ENCODE peak calls at places on chromosomes 6 and 20, in nine cellular contexts. One of them, this sample, is unnamed.

GRCh38 chr20:13243826-13244376 is 22.8 kb downstream of the ISM1 start:
- DNase-seq in H54: no peak
- DNase-seq in NCI-H748 treated with DMSO at 0.1 percent for 48 hours: no peak
- DNase-seq in SJSA1: no peak
- DNase-seq in AG10803: peak
- DNase-seq in D341Med: no peak
- DNase-seq in germinal center: no peak
- DNase-seq in GM04504: no peak
- DNase-seq in stimulated activated naive B cell treated with anti-CD40 and anti-IgM and Interleukin-4, amounts not matched to agents 10 μg/mL and 1 μg/mL and 100 μg/mL, for 72 hours: no peak
- DNase-seq in this sample: no peak

GRCh38 chr6:103177800-103178199 is 1681.9 kb downstream of the HACE1 start:
- DNase-seq in stimulated activated naive B cell treated with anti-CD40 and anti-IgM and Interleukin-4, amounts not matched to agents 10 μg/mL and 1 μg/mL and 100 μg/mL, for 72 hours: no peak
- DNase-seq in germinal center: no peak
- DNase-seq in AG10803: no peak
- DNase-seq in D341Med: peak
- DNase-seq in GM04504: no peak
- DNase-seq in NCI-H748 treated with DMSO at 0.1 percent for 48 hours: no peak
- DNase-seq in SJSA1: no peak
- DNase-seq in H54: no peak
- DNase-seq in this sample: no peak

GRCh38 chr20:5996765-5997164 is 46.3 kb downstream of the MCM8 start:
- DNase-seq in stimulated activated naive B cell treated with anti-CD40 and anti-IgM and Interleukin-4, amounts not matched to agents 10 μg/mL and 1 μg/mL and 100 μg/mL, for 72 hours: peak
- DNase-seq in SJSA1: no peak
- DNase-seq in NCI-H748 treated with DMSO at 0.1 percent for 48 hours: no peak
- DNase-seq in GM04504: no peak
- DNase-seq in H54: no peak
- DNase-seq in germinal center: peak
- DNase-seq in D341Med: no peak
- DNase-seq in AG10803: no peak
- DNase-seq in this sample: no peak

GRCh38 chr6:169723991-169724553 is at the start of gene PHF10:
- DNase-seq in H54: no peak
- DNase-seq in stimulated activated naive B cell treated with anti-CD40 and anti-IgM and Interleukin-4, amounts not matched to agents 10 μg/mL and 1 μg/mL and 100 μg/mL, for 72 hours: no peak
- DNase-seq in NCI-H748 treated with DMSO at 0.1 percent for 48 hours: no peak
- DNase-seq in AG10803: peak
- DNase-seq in SJSA1: no peak
- DNase-seq in D341Med: peak
- DNase-seq in germinal center: peak
- DNase-seq in GM04504: no peak
- DNase-seq in this sample: no peak

GRCh38 chr6:1226208-1227099 is 85.4 kb upstream of the FOXQ1 start:
- DNase-seq in GM04504: no peak
- DNase-seq in NCI-H748 treated with DMSO at 0.1 percent for 48 hours: no peak
- DNase-seq in H54: no peak
- DNase-seq in stimulated activated naive B cell treated with anti-CD40 and anti-IgM and Interleukin-4, amounts not matched to agents 10 μg/mL and 1 μg/mL and 100 μg/mL, for 72 hours: no peak
- DNase-seq in SJSA1: no peak
- DNase-seq in germinal center: no peak
- DNase-seq in D341Med: no peak
- DNase-seq in AG10803: no peak
- DNase-seq in this sample: no peak

GRCh38 chr6:127641905-127642304 is 64.9 kb downstream of the C6orf58 start:
- DNase-seq in germinal center: peak
- DNase-seq in H54: peak
- DNase-seq in NCI-H748 treated with DMSO at 0.1 percent for 48 hours: peak
- DNase-seq in D341Med: peak
- DNase-seq in AG10803: peak
- DNase-seq in GM04504: no peak
- DNase-seq in SJSA1: no peak
- DNase-seq in stimulated activated naive B cell treated with anti-CD40 and anti-IgM and Interleukin-4, amounts not matched to agents 10 μg/mL and 1 μg/mL and 100 μg/mL, for 72 hours: no peak
- DNase-seq in this sample: no peak

GRCh38 chr20:16580127-16580526 is 6.9 kb upstream of the KIF16B start:
- DNase-seq in GM04504: peak
- DNase-seq in H54: no peak
- DNase-seq in stimulated activated naive B cell treated with anti-CD40 and anti-IgM and Interleukin-4, amounts not matched to agents 10 μg/mL and 1 μg/mL and 100 μg/mL, for 72 hours: no peak
- DNase-seq in NCI-H748 treated with DMSO at 0.1 percent for 48 hours: peak
- DNase-seq in D341Med: no peak
- DNase-seq in germinal center: no peak
- DNase-seq in AG10803: peak
- DNase-seq in SJSA1: no peak
- DNase-seq in this sample: no peak

GRCh38 chr20:58892126-58892931 is 39.8 kb downstream of the GNAS start:
- DNase-seq in stimulated activated naive B cell treated with anti-CD40 and anti-IgM and Interleukin-4, amounts not matched to agents 10 μg/mL and 1 μg/mL and 100 μg/mL, for 72 hours: peak
- DNase-seq in germinal center: peak
- DNase-seq in D341Med: peak
- DNase-seq in SJSA1: peak
- DNase-seq in H54: peak
- DNase-seq in NCI-H748 treated with DMSO at 0.1 percent for 48 hours: peak
- DNase-seq in GM04504: no peak
- DNase-seq in AG10803: peak
- DNase-seq in this sample: peak

GRCh38 chr6:7146079-7146828 is 38.5 kb downstream of the RREB1 start:
- DNase-seq in stimulated activated naive B cell treated with anti-CD40 and anti-IgM and Interleukin-4, amounts not matched to agents 10 μg/mL and 1 μg/mL and 100 μg/mL, for 72 hours: no peak
- DNase-seq in D341Med: no peak
- DNase-seq in germinal center: peak
- DNase-seq in SJSA1: peak
- DNase-seq in AG10803: peak
- DNase-seq in NCI-H748 treated with DMSO at 0.1 percent for 48 hours: no peak
- DNase-seq in GM04504: no peak
- DNase-seq in H54: peak
- DNase-seq in this sample: no peak

GRCh38 chr6:114194362-114195343 is 148.2 kb downstream of the HS3ST5 start:
- DNase-seq in GM04504: no peak
- DNase-seq in stimulated activated naive B cell treated with anti-CD40 and anti-IgM and Interleukin-4, amounts not matched to agents 10 μg/mL and 1 μg/mL and 100 μg/mL, for 72 hours: no peak
- DNase-seq in germinal center: no peak
- DNase-seq in AG10803: peak
- DNase-seq in SJSA1: no peak
- DNase-seq in NCI-H748 treated with DMSO at 0.1 percent for 48 hours: no peak
- DNase-seq in D341Med: no peak
- DNase-seq in H54: no peak
- DNase-seq in this sample: no peak

GRCh38 chr20:10524643-10525042 is 89.5 kb downstream of the SLX4IP start:
- DNase-seq in NCI-H748 treated with DMSO at 0.1 percent for 48 hours: peak
- DNase-seq in H54: peak
- DNase-seq in germinal center: no peak
- DNase-seq in AG10803: no peak
- DNase-seq in GM04504: no peak
- DNase-seq in SJSA1: no peak
- DNase-seq in D341Med: no peak
- DNase-seq in stimulated activated naive B cell treated with anti-CD40 and anti-IgM and Interleukin-4, amounts not matched to agents 10 μg/mL and 1 μg/mL and 100 μg/mL, for 72 hours: no peak
- DNase-seq in this sample: no peak

GRCh38 chr6:53623497-53623896 is 42.1 kb downstream of the KLHL31 start:
- DNase-seq in H54: no peak
- DNase-seq in D341Med: no peak
- DNase-seq in GM04504: no peak
- DNase-seq in stimulated activated naive B cell treated with anti-CD40 and anti-IgM and Interleukin-4, amounts not matched to agents 10 μg/mL and 1 μg/mL and 100 μg/mL, for 72 hours: no peak
- DNase-seq in SJSA1: no peak
- DNase-seq in AG10803: peak
- DNase-seq in germinal center: no peak
- DNase-seq in NCI-H748 treated with DMSO at 0.1 percent for 48 hours: no peak
- DNase-seq in this sample: no peak

GRCh38 chr6:84522135-84522535 is 242.3 kb downstream of the TBX18 start:
- DNase-seq in germinal center: no peak
- DNase-seq in D341Med: no peak
- DNase-seq in NCI-H748 treated with DMSO at 0.1 percent for 48 hours: no peak
- DNase-seq in SJSA1: peak
- DNase-seq in stimulated activated naive B cell treated with anti-CD40 and anti-IgM and Interleukin-4, amounts not matched to agents 10 μg/mL and 1 μg/mL and 100 μg/mL, for 72 hours: no peak
- DNase-seq in H54: peak
- DNase-seq in AG10803: peak
- DNase-seq in GM04504: peak
- DNase-seq in this sample: peak

This sample was measured in SW 1271.